ENCODE peak calls at places on chromosome 7, in five cellular contexts. C is activated B cell treated with CpG ODN at 0.5 μM for 24 hours, K is Calu3, L is lung, B is heart left ventricle. U is an unnamed sample.

GRCh38 chr7:16113058-16113457 is 308.3 kb downstream of the CRPPA start:
- DNase-seq in C (no peak), K (no peak), L (no peak), B (no peak), U (no peak)

GRCh38 chr7:130037703-130038102 is 13.5 kb downstream of the ZC3HC1 start:
- DNase-seq in C (no peak), K (no peak), L (no peak), B (no peak), U (no peak)

GRCh38 chr7:80097756-80098155 is 36.9 kb upstream of the GNAI1 start:
- DNase-seq in C (no peak), K (no peak), L (no peak), B (no peak), U (no peak)

GRCh38 chr7:151409555-151410404 is at the start of gene WDR86:
- DNase-seq in C (no peak), K (no peak), L (no peak), B (no peak), U (no peak)

GRCh38 chr7:149599636-149600206 is 102.1 kb upstream of the ZNF746 start:
- DNase-seq in C (no peak), K (no peak), L (no peak), B (no peak), U (no peak)

GRCh38 chr7:26686448-26686981 is 177.9 kb downstream of the SKAP2 start:
- DNase-seq in C (no peak), K (peak; percentile 11), L (no peak), B (no peak), U (peak; percentile 26)

GRCh38 chr7:146496657-146497056 is 380.1 kb downstream of the CNTNAP2 start:
- DNase-seq in C (no peak), K (no peak), L (no peak), B (no peak), U (no peak)

GRCh38 chr7:118153551-118154177 is 30.3 kb upstream of the LSM8 start:
- DNase-seq in C (no peak), K (peak; percentile 54), L (no peak), B (no peak), U (no peak)

GRCh38 chr7:83492802-83493201 is 156.1 kb downstream of the SEMA3E start:
- DNase-seq in C (no peak), K (no peak), L (no peak), B (no peak), U (no peak)

GRCh38 chr7:29811597-29811996 is 5.3 kb downstream of the WIPF3 start:
- DNase-seq in C (no peak), K (no peak), L (no peak), B (no peak), U (no peak)

GRCh38 chr7:77476871-77477270 is 60.2 kb upstream of the PTPN12 start:
- DNase-seq in C (no peak), K (no peak), L (no peak), B (no peak), U (no peak)

GRCh38 chr7:97179454-97180104 is 62.1 kb downstream of the SDHAF3 start:
- DNase-seq in C (no peak), K (peak; percentile 35), L (peak; percentile 31), B (no peak), U (no peak)

GRCh38 chr7:100087055-100087750 is 1.6 kb upstream of the COPS6 start:
- DNase-seq in C (no peak), K (no peak), L (no peak), B (no peak), U (no peak)

GRCh38 chr7:134873253-134873652 is 93.8 kb downstream of the CALD1 start:
- DNase-seq in C (no peak), K (peak; percentile 2), L (no peak), B (no peak), U (no peak)

GRCh38 chr7:54825368-54825767 is 66.4 kb upstream of the SEC61G start:
- DNase-seq in C (no peak), K (no peak), L (no peak), B (no peak), U (no peak)
- TF ChIP-seq CTCF in C (no peak), K (no peak), L (no peak), B (no peak), U (no peak)

GRCh38 chr7:139838276-139838675 is 9.2 kb downstream of the TBXAS1 start:
- DNase-seq in C (no peak), K (no peak), L (no peak), B (no peak), U (no peak)

GRCh38 chr7:139842414-139843210 is 13.5 kb downstream of the TBXAS1 start:
- DNase-seq in C (no peak), K (no peak), L (no peak), B (no peak), U (no peak)

GRCh38 chr7:139845443-139845805 is 16.4 kb downstream of the TBXAS1 start:
- DNase-seq in C (no peak), K (no peak), L (no peak), B (no peak), U (no peak)

GRCh38 chr7:139844779-139845442 is 15.8 kb downstream of the TBXAS1 start:
- DNase-seq in C (no peak), K (peak; percentile 50), L (no peak), B (no peak), U (no peak)

GRCh38 chr7:139840776-139841175 is 11.7 kb downstream of the TBXAS1 start:
- DNase-seq in C (no peak), K (no peak), L (no peak), B (no peak), U (no peak)
- TF ChIP-seq CTCF in C (no peak), K (no peak), L (no peak), B (no peak), U (no peak)

DNA sequence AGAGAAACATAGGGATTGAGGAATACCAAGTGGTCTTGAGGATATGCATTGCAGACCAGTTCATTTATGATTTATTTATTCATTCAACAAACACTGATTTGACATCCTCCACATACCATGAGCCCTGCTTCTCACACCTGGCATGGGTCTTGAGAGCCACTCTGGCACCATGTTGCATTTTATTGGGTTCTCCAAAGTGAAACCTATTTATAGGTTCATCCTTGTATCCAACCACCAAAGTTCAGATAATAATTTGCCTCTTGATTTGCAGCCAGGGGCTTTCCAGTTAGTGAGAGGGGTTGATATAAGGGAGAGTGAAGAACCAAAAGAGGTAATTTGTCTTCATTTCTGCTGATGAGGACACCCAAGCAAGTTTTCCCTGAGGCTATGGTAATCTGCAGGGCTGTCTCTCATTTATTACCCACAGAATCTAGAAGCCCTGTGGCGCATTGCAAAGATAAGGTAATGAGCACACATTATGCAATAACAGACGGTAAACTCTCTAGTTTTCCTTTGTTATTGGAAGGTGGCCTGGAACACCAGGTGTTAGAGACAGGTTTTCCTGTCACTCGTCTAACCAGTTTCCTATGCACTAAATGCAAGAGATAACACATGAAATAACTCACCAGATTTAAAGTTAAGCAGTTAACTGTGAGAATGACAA is 28.8 kb upstream of the ICA1 start:
- DNase-seq in C (no peak), K (peak; percentile 44), L (no peak), B (no peak), U (no peak)
- TF ChIP-seq CTCF in C (no peak), K (no peak), L (no peak), B (no peak), U (no peak)

GRCh38 chr7:114428211-114428610 is 13.6 kb downstream of the FOXP2 start:
- DNase-seq in C (no peak), K (no peak), L (no peak), B (no peak), U (no peak)

GRCh38 chr7:114426380-114426779 is 11.8 kb downstream of the FOXP2 start:
- DNase-seq in C (no peak), K (no peak), L (no peak), B (no peak), U (no peak)

GRCh38 chr7:114423218-114423496 is 8.5 kb downstream of the FOXP2 start:
- DNase-seq in C (no peak), K (no peak), L (no peak), B (no peak), U (no peak)

GRCh38 chr7:114422478-114423217 is 8.0 kb downstream of the FOXP2 start:
- DNase-seq in C (no peak), K (no peak), L (no peak), B (no peak), U (no peak)

GRCh38 chr7:114426824-114427223 is 12.2 kb downstream of the FOXP2 start:
- DNase-seq in C (no peak), K (no peak), L (no peak), B (no peak), U (no peak)
- TF ChIP-seq CTCF in C (no peak), K (peak; percentile 30), L (no peak), B (peak; percentile 40), U (peak; percentile 33)

DNA sequence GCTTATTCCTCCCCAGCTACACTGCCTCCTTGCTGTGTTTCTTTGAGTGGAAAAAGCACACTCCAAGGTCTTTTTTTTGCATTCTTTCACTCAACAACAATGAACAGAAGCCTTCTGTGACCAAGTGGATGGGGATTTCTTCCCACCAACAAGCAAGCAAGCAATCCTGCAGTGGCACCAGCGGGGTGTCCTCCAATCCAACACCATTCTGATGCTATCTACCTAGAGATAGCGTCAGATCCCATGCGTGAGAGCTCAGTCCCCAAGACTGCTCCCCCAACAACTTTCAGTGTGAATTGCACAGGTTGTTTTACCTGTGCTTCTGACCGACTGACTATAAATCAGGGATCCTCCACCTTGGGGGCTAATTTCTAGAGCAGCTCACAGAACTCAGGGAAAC is 311.0 kb upstream of the PODXL start:
- DNase-seq in C (no peak), K (no peak), L (no peak), B (no peak), U (no peak)
- TF ChIP-seq CTCF in C (no peak), K (no peak), L (no peak), B (no peak), U (no peak)

GRCh38 chr7:98559219-98559618 is 57.9 kb upstream of the NPTX2 start:
- DNase-seq in C (no peak), K (no peak), L (no peak), B (no peak), U (no peak)
- TF ChIP-seq CTCF in C (no peak), K (no peak), L (no peak), B (no peak), U (no peak)

GRCh38 chr7:70134029-70134445 is 535.8 kb downstream of the AUTS2 start:
- DNase-seq in C (no peak), K (no peak), L (no peak), B (no peak), U (no peak)
- TF ChIP-seq CTCF in C (no peak), K (no peak), L (no peak), B (no peak), U (no peak)